ENCODE peak calls at places on chromosomes 7 and 10, in four cellular contexts. T, D, O and Y are unnamed samples.

GRCh38 chr10:133004478-133004877 is 62.1 kb upstream of the CFAP46 start:
- DNase-seq in T (no peak), D (no peak), O (no peak), Y (no peak)

GRCh38 chr10:92387289-92387940 is 96.4 kb downstream of the MARCHF5 start:
- DNase-seq in T (no peak), D (peak; percentile 75), O (peak; percentile 17), Y (peak; percentile 91)

GRCh38 chr10:26215923-26216576 is 524 bp upstream of the GAD2 start:
- DNase-seq in T (no peak), D (no peak), O (no peak), Y (peak; percentile 93)

GRCh38 chr7:48250441-48250951 is 79.2 kb downstream of the ABCA13 start:
- DNase-seq in T (no peak), D (peak; percentile 83), O (peak; percentile 73), Y (no peak)

GRCh38 chr10:32237644-32238345 is 109.2 kb downstream of the EPC1 start:
- DNase-seq in T (no peak), D (peak; percentile 76), O (peak; percentile 85), Y (no peak)

GRCh38 chr7:101814996-101815825 is 2.2 kb upstream of the CUX1 start:
- DNase-seq in T (peak; percentile 80), D (peak; percentile 21), O (peak; percentile 21), Y (peak; percentile 96)

GRCh38 chr7:37531225-37531624 is 82.6 kb upstream of the ELMO1 start:
- DNase-seq in T (no peak), D (no peak), O (no peak), Y (no peak)

GRCh38 chr7:20218261-20218660 is 1.1 kb upstream of the MACC1 start:
- DNase-seq in T (no peak), D (no peak), O (peak; percentile 69), Y (no peak)

GRCh38 chr7:139771001-139771956 is 6.5 kb downstream of the HIPK2 start:
- DNase-seq in T (no peak), D (peak; percentile 94), O (peak; percentile 94), Y (no peak)

GRCh38 chr7:112571852-112572607 is 91.2 kb downstream of the LSMEM1 start:
- DNase-seq in T (no peak), D (no peak), O (no peak), Y (peak; percentile 6)

GRCh38 chr10:85786401-85786899 is 580.1 kb downstream of the GRID1 start:
- DNase-seq in T (no peak), D (no peak), O (no peak), Y (peak; percentile 54)

GRCh38 chr10:11719496-11719895 is 22.7 kb upstream of the ECHDC3 start:
- DNase-seq in T (no peak), D (no peak), O (peak; percentile 56), Y (no peak)

GRCh38 chr10:115963848-115964247 is 309.2 kb downstream of the GFRA1 start:
- DNase-seq in T (no peak), D (peak; percentile 16), O (no peak), Y (peak; percentile 26)

GRCh38 chr7:55148571-55148970 is 129.8 kb downstream of the EGFR start:
- DNase-seq in T (no peak), D (no peak), O (no peak), Y (no peak)
- H3K36me3 ChIP-seq in T (no peaks in the 10 kb centered on the region), D (peaks cover 72% of the 10 kb centered on the region), O (peaks cover 60% of the 10 kb centered on the region), Y (no peaks in the 10 kb centered on the region)

GRCh38 chr7:79610301-79610700 is 156.8 kb upstream of the MAGI2 start:
- DNase-seq in T (no peak), D (peak; percentile 36), O (peak; percentile 41), Y (no peak)

GRCh38 chr7:79612027-79612426 is 158.6 kb upstream of the MAGI2 start:
- DNase-seq in T (no peak), D (no peak), O (no peak), Y (no peak)

GRCh38 chr7:79612903-79613302 is 159.4 kb upstream of the MAGI2 start:
- DNase-seq in T (no peak), D (no peak), O (no peak), Y (no peak)

GRCh38 chr7:79608005-79608404 is 154.5 kb upstream of the MAGI2 start:
- DNase-seq in T (no peak), D (no peak), O (no peak), Y (no peak)

DNA sequence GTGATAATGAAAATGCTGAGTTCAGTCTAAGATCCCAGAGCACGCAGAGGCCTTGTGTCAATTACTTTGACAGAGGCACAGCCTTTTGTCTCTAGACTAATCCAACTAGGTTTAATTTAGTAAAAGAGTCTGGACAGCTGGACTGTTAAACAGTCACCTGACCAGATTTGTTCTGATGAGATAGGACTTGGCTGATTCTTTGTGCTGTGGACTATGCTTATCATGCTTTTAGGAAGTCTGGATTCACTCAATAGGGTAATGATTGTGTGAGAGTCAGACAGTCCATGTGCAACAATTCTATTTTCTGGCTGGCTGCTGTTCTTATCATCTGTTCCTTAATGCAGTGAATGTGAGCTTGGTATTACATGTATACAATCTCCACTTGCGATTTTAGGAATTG is 157.4 kb upstream of the MAGI2 start:
- DNase-seq in T (no peak), D (no peak), O (no peak), Y (no peak)
- H3K4me3 ChIP-seq in T (no peak overlapping the region), D (no peak overlapping the region), O (no peak overlapping the region), Y (no peak overlapping the region)

GRCh38 chr7:158586499-158587191 is 978 bp downstream of the PTPRN2 start:
- DNase-seq in T (no peak), D (no peak), O (no peak), Y (peak; percentile 65)

GRCh38 chr7:158588085-158588877 is 658 bp upstream of the PTPRN2 start:
- DNase-seq in T (no peak), D (no peak), O (no peak), Y (peak; percentile 79)

GRCh38 chr7:158588878-158589442 is 1.3 kb upstream of the PTPRN2 start:
- DNase-seq in T (no peak), D (no peak), O (no peak), Y (peak; percentile 59)

GRCh38 chr7:158585721-158586498 is 1.7 kb downstream of the PTPRN2 start:
- DNase-seq in T (no peak), D (no peak), O (no peak), Y (peak; percentile 72)

DNA sequence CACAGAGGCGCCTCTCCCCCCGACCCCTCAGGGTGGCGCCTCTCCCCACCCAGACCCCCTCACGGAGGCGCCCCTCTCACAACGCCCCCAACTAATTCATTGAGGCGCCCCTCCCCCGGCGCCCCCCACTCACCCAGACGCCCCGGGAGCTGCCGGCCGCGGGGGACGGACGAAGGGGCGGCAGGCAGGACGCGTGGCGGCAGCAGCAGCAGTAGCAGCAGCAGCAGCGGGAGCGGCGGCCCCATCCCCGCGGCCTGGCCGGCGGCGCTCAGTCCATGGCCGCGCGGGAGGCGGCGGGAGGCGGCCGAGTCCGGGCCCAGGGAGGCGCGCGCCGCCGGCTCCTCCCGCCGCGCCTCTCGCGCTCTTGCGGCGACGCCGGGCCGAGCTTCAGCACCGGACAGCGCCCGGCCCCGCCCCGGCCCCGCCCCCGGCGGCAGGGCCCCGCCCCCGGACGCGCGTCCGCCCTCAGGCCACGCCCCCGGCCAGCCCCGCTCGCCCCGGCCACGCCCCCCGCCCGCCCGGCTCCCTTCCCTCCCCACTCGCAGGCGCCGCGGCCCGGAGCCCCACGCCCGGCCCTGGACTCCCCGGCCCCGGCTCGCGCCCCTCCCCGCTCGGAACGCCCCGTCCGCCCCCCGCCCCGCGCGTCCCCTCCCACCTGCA is at the start of gene PTPRN2:
- DNase-seq in T (peak; percentile 79), D (peak; percentile 42), O (peak; percentile 6), Y (peak; percentile 99)
- H3K27me3 ChIP-seq in T (peaks cover 40% of the 10 kb centered on the region), D (peaks cover 34% of the 10 kb centered on the region), O (peaks cover 10% of the 10 kb centered on the region), Y (peaks cover 52% of the 10 kb centered on the region)

DNA sequence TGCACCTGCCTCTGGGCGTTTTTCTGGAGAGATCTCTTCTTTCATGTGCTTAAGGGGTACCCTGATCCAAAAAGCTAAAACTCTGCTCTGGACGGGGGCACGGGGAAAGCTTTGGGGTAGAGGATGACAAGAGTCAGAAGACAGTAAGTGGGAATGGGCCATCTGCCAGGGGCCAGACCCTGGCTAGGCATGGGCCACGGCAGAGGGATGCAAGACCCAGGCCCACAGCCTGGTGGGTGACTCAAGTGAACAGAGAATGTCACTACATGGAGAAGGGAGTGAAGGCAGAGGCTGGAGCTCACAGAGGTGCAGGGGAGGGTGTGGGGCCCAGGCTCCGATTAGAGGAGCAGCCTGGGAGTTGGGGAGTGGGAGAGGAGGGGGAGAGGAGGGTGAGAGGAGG is 15.3 kb downstream of the FLNC start:
- DNase-seq in T (peak; percentile 54), D (no peak), O (no peak), Y (no peak)
- H3K36me3 ChIP-seq in T (peaks cover 7% of the 10 kb centered on the region), D (peaks cover 96% of the 10 kb centered on the region), O (no peaks in the 10 kb centered on the region), Y (peaks cover under 1% of the 10 kb centered on the region)

DNA sequence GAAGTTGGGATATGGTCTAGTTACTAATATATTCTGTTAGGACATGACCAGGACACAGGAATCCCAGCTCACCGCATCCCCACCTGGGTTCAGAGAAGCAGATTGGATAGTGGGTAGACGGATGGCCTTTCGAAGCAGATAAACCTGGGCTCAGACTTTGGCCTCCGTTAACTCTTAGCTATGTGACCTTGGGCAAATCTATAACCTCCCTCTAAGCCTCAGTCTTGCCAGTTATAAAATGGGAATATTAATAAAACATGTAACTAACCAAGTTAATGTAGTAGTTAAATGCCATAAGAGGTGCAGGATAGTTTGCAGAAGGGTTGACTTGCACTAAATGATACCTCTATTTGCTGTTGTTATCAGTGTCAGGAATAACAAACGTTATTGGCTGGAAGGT is 127.6 kb upstream of the JCAD start:
- DNase-seq in T (no peak), D (no peak), O (no peak), Y (no peak)
- H3K4me3 ChIP-seq in T (no peak overlapping the region), D (no peak overlapping the region), O (no peak overlapping the region), Y (no peak overlapping the region)

GRCh38 chr7:156652886-156653568 is 12.5 kb downstream of the RNF32 start:
- DNase-seq in T (no peak), D (peak; percentile 62), O (peak; percentile 20), Y (no peak)
- H3K27me3 ChIP-seq in T (peaks cover 3% of the 10 kb centered on the region), D (no peaks in the 10 kb centered on the region), O (no peaks in the 10 kb centered on the region), Y (no peaks in the 10 kb centered on the region)

GRCh38 chr10:6228647-6229046 is 25.9 kb downstream of the PFKFB3 start:
- DNase-seq in T (no peak), D (no peak), O (no peak), Y (peak; percentile 28)

GRCh38 chr10:6230335-6230734 is 27.6 kb downstream of the PFKFB3 start:
- DNase-seq in T (no peak), D (no peak), O (no peak), Y (peak; percentile 27)

GRCh38 chr10:6231146-6231545 is 28.4 kb downstream of the PFKFB3 start:
- DNase-seq in T (no peak), D (no peak), O (no peak), Y (peak; percentile 30)

GRCh38 chr10:6229290-6229689 is 26.6 kb downstream of the PFKFB3 start:
- DNase-seq in T (no peak), D (no peak), O (no peak), Y (peak; percentile 40)

GRCh38 chr10:6229746-6230145 is 27.0 kb downstream of the PFKFB3 start:
- DNase-seq in T (no peak), D (no peak), O (no peak), Y (peak; percentile 30)
- H3K36me3 ChIP-seq in T (peaks cover 11% of the 10 kb centered on the region), D (peaks cover 92% of the 10 kb centered on the region), O (peaks cover 31% of the 10 kb centered on the region), Y (peaks cover 33% of the 10 kb centered on the region)